ENCODE peak calls at places on chromosomes 13 and 19, in ten cellular contexts. H, S, U, L, Y, W, N, R, P and O are unnamed samples.
A peak's percentile ranks its signal among the peaks of the same experiment; 100 is the strongest.

GRCh38 chr13:84672616-84673015 is 790.3 kb upstream of the SLITRK1 start:
- DNase-seq in U (no peak), H (no peak), P (no peak), L (no peak), W (no peak), N (no peak), S (no peak), R (no peak), Y (no peak), O (no peak)

GRCh38 chr13:111893607-111894443 is 173.1 kb upstream of the SOX1 start:
- DNase-seq in R (peak; percentile 84), Y (no peak), S (no peak), P (no peak), N (peak; percentile 34), L (no peak), H (no peak), W (no peak), U (no peak), O (no peak)

GRCh38 chr19:40744554-40745401 is 5.5 kb downstream of the ACTMAP start:
- DNase-seq in N (no peak), R (no peak), L (no peak), W (peak; percentile 64), S (no peak), U (no peak), H (no peak), Y (no peak), P (no peak), O (no peak)

GRCh38 chr19:58361900-58362271 is 665 bp downstream of the ZNF497 start:
- DNase-seq in Y (no peak), H (peak; percentile 87), W (peak; percentile 64), L (no peak), P (peak; percentile 46), N (peak; percentile 61), S (peak; percentile 38), R (no peak), U (peak; percentile 57), O (peak; percentile 15)

GRCh38 chr13:79171131-79172061 is 234.7 kb downstream of the RBM26 start:
- DNase-seq in P (no peak), R (no peak), W (no peak), N (no peak), S (no peak), U (no peak), L (no peak), Y (no peak), H (no peak), O (no peak)

GRCh38 chr19:2003901-2004300 is 11.6 kb downstream of the BTBD2 start:
- DNase-seq in Y (no peak), N (no peak), R (no peak), H (no peak), W (no peak), S (no peak), U (no peak), P (no peak), L (no peak), O (no peak)

GRCh38 chr13:42354246-42355117 is 82.5 kb downstream of the AKAP11 start:
- DNase-seq in Y (no peak), P (no peak), U (no peak), L (peak; percentile 8), R (no peak), N (no peak), W (no peak), S (no peak), H (no peak), O (no peak)

GRCh38 chr13:79409828-79410227 is 3.8 kb upstream of the RBM26 start:
- DNase-seq in R (no peak), L (no peak), U (no peak), Y (no peak), N (no peak), H (no peak), P (no peak), S (no peak), W (no peak), O (no peak)

GRCh38 chr19:29622191-29623070 is 16.3 kb downstream of the POP4 start:
- DNase-seq in U (peak; percentile 11), R (no peak), H (peak; percentile 78), Y (no peak), P (no peak), N (no peak), W (no peak), L (no peak), S (no peak), O (no peak)

GRCh38 chr13:64206430-64207225 is 2791.0 kb upstream of the PCDH20 start:
- DNase-seq in W (no peak), P (no peak), N (no peak), H (peak; percentile 59), R (no peak), Y (no peak), S (no peak), U (no peak), L (no peak), O (no peak)

GRCh38 chr13:87356314-87356713 is 314.9 kb upstream of the SLITRK5 start:
- DNase-seq in H (peak; percentile 42), N (no peak), R (no peak), P (no peak), U (no peak), S (no peak), W (no peak), L (no peak), Y (no peak), O (no peak)

GRCh38 chr13:45434556-45435371 is 16.6 kb upstream of the SLC25A30 start:
- DNase-seq in H (no peak), U (peak; percentile 35), P (no peak), W (no peak), S (no peak), L (no peak), Y (no peak), N (no peak), R (no peak), O (no peak)

GRCh38 chr13:96851856-96852255 is 142.4 kb downstream of the OXGR1 start:
- DNase-seq in H (no peak), R (no peak), N (no peak), P (no peak), U (no peak), W (no peak), L (no peak), Y (no peak), S (no peak), O (no peak)

GRCh38 chr19:6416658-6417405 is 7.8 kb downstream of the KHSRP start:
- DNase-seq in R (no peak), Y (no peak), P (no peak), S (no peak), U (no peak), H (no peak), W (no peak), L (no peak), N (no peak), O (no peak)

GRCh38 chr13:42574011-42574410 is at the start of gene TNFSF11:
- DNase-seq in W (no peak), L (no peak), S (no peak), N (no peak), Y (no peak), R (no peak), H (no peak), P (no peak), U (no peak), O (no peak)

GRCh38 chr13:90838561-90838960 is 508.9 kb upstream of the MIR17HG start:
- DNase-seq in U (no peak), L (no peak), N (no peak), P (no peak), Y (no peak), W (no peak), H (no peak), R (no peak), S (no peak), O (no peak)

GRCh38 chr19:19530423-19530804 is 1.7 kb downstream of the YJEFN3 start:
- DNase-seq in U (no peak), S (no peak), Y (no peak), L (no peak), W (no peak), H (no peak), N (no peak), P (no peak), R (no peak), O (no peak)

GRCh38 chr13:112981361-112981905 is 12.4 kb downstream of the MCF2L start:
- DNase-seq in L (no peak), P (no peak), Y (no peak), H (no peak), W (no peak), R (no peak), U (no peak), N (no peak), S (no peak), O (no peak)
- TF ChIP-seq POLR2A in L (no peak), P (no peak), Y (no peak), H (no peak), W (no peak), R (no peak), U (no peak), N (no peak), S (no peak), O (no peak)

GRCh38 chr19:46411088-46412033 is 2.0 kb downstream of the CCDC8 start:
- DNase-seq in L (no peak), S (no peak), N (no peak), U (no peak), P (no peak), R (no peak), Y (no peak), H (no peak), W (no peak), O (no peak)
- H3K4me3 ChIP-seq in L (no peak overlapping the region), S (peak overlapping the region; percentile 41), N (peak overlapping the region; percentile 40), U (no peak overlapping the region), P (no peak overlapping the region), R (peak overlapping the region; percentile 54), Y (peak overlapping the region; percentile 35), H (peak overlapping the region; percentile 45), W (peak overlapping the region; percentile 63), O (peak overlapping the region; percentile 38)

GRCh38 chr19:39125554-39126311 is at the start of gene PAK4:
- DNase-seq in S (peak; percentile 98), P (peak; percentile 96), W (peak; percentile 100), N (peak; percentile 98), L (peak; percentile 97), Y (peak; percentile 99), R (no peak), U (peak; percentile 98), H (peak; percentile 99), O (peak; percentile 97)
- TF ChIP-seq POLR2AphosphoS5 in S (peak; percentile 30), P (peak; percentile 84), W (peak; percentile 72), N (peak; percentile 85), L (peak; percentile 63), Y (peak; percentile 64), R (peak; percentile 90), U (peak; percentile 87), H (peak; percentile 87), O (peak; percentile 96)

GRCh38 chr19:47047931-47048399 is 459 bp downstream of the TMEM160 start:
- DNase-seq in H (peak; percentile 91), U (peak; percentile 83), W (peak; percentile 99), P (peak; percentile 78), S (peak; percentile 84), L (peak; percentile 90), Y (peak; percentile 93), N (peak; percentile 81), R (no peak), O (peak; percentile 80)
- TF ChIP-seq POLR2A in H (no peak), U (no peak), W (peak; percentile 67), P (peak; percentile 55), S (no peak), L (no peak), Y (no peak), N (no peak), R (no peak), O (no peak)

GRCh38 chr19:10517361-10517759 is at the start of gene S1PR5:
- DNase-seq in H (no peak), Y (no peak), W (peak; percentile 46), S (no peak), L (no peak), R (no peak), U (no peak), P (no peak), N (no peak), O (no peak)
- H3K4me3 ChIP-seq in H (peak within 1 kb of the TSS; percentile 53), Y (no peak within 1 kb of the TSS), W (peak within 1 kb of the TSS; percentile 30), S (peak within 1 kb of the TSS; percentile 20), L (no peak within 1 kb of the TSS), R (peak within 1 kb of the TSS; percentile 37), U (no peak within 1 kb of the TSS), P (peak within 1 kb of the TSS; percentile 82), N (peak within 1 kb of the TSS; percentile 17), O (peak within 1 kb of the TSS; percentile 38)

GRCh38 chr13:106573279-106573831 is 5.4 kb upstream of the ARGLU1 start:
- DNase-seq in H (no peak), U (no peak), W (no peak), R (no peak), L (no peak), P (no peak), S (no peak), N (no peak), Y (peak; percentile 71), O (no peak)
- TF ChIP-seq POLR2AphosphoS5 in H (no peak), U (no peak), W (no peak), R (peak; percentile 39), L (no peak), P (no peak), S (no peak), N (no peak), Y (no peak), O (no peak)